ENCODE peak calls at places on chromosomes 5 and 9, in ten cellular contexts. N is A549, X is gastrocnemius medialis, R is NB4, B is IMR-90, E is heart left ventricle, L is adrenal gland, I is stomach, J is prostate gland, M is esophagus muscularis mucosa. T is an unnamed sample.

GRCh38 chr5:37557734-37558293 is 178.7 kb downstream of the WDR70 start:
- DNase-seq in N (no peak), X (no peak), R (no peak), B (no peak), E (no peak), L (no peak), I (no peak), J (no peak), M (no peak), T (no peak)

GRCh38 chr5:140131967-140132409 is 6.3 kb downstream of the IGIP start:
- DNase-seq in N (no peak), X (no peak), R (peak; percentile 83), B (peak; percentile 97), E (no peak), L (peak; percentile 80), I (peak; percentile 39), J (peak; percentile 33), M (peak; percentile 90), T (no peak)

GRCh38 chr5:164302533-164303235 is 797.3 kb downstream of the MAT2B start:
- DNase-seq in N (no peak), X (no peak), R (no peak), B (peak; percentile 42), E (no peak), L (no peak), I (no peak), J (no peak), M (no peak), T (no peak)

GRCh38 chr9:35690447-35691324 is 961 bp upstream of the TPM2 start:
- DNase-seq in N (peak; percentile 71), X (peak; percentile 75), R (peak; percentile 64), B (peak; percentile 75), E (peak; percentile 89), L (peak; percentile 60), I (peak; percentile 70), J (peak; percentile 58), M (peak; percentile 96), T (peak; percentile 95)

GRCh38 chr9:121294866-121295661 is 27.1 kb downstream of the GSN start:
- DNase-seq in N (no peak), X (peak; percentile 85), R (no peak), B (no peak), E (peak; percentile 59), L (no peak), I (peak; percentile 57), J (no peak), M (no peak), T (peak; percentile 80)

GRCh38 chr5:112738180-112738560 is 485 bp downstream of the APC start:
- DNase-seq in N (no peak), X (no peak), R (peak; percentile 46), B (no peak), E (no peak), L (no peak), I (no peak), J (no peak), M (no peak), T (no peak)

GRCh38 chr9:112063151-112063550 is 111.9 kb downstream of the SUSD1 start:
- DNase-seq in N (no peak), X (peak; percentile 35), R (peak; percentile 18), B (no peak), E (no peak), L (no peak), I (no peak), J (no peak), M (no peak), T (peak; percentile 46)

GRCh38 chr5:14263700-14264099 is 120.6 kb downstream of the TRIO start:
- DNase-seq in N (no peak), X (no peak), R (no peak), B (no peak), E (no peak), L (no peak), I (no peak), J (peak; percentile 56), M (no peak), T (no peak)

GRCh38 chr5:94243612-94244011 is 374.8 kb downstream of the KIAA0825 start:
- DNase-seq in N (no peak), X (no peak), R (no peak), B (peak; percentile 54), E (no peak), L (no peak), I (no peak), J (no peak), M (no peak), T (no peak)

GRCh38 chr5:147452137-147452838 is 57.6 kb downstream of the DPYSL3 start:
- DNase-seq in N (no peak), X (no peak), R (no peak), B (no peak), E (no peak), L (no peak), I (no peak), J (no peak), M (no peak), T (no peak)

GRCh38 chr5:138438724-138439536 is at the start of gene REEP2:
- DNase-seq in N (peak; percentile 62), X (no peak), R (peak; percentile 78), B (peak; percentile 47), E (no peak), L (no peak), I (peak; percentile 55), J (no peak), M (no peak), T (peak; percentile 82)

GRCh38 chr5:79318935-79319614 is 83.1 kb downstream of the JMY start:
- DNase-seq in N (no peak), X (no peak), R (peak; percentile 21), B (peak; percentile 99), E (no peak), L (no peak), I (no peak), J (no peak), M (no peak), T (no peak)

GRCh38 chr9:116475201-116475600 is 211.9 kb upstream of the TRIM32 start:
- DNase-seq in N (no peak), X (no peak), R (peak; percentile 7), B (peak; percentile 55), E (no peak), L (no peak), I (no peak), J (no peak), M (no peak), T (no peak)

GRCh38 chr5:179680780-179681411 is at the start of gene CBY3:
- DNase-seq in N (no peak), X (no peak), R (no peak), B (peak; percentile 45), E (no peak), L (no peak), I (no peak), J (no peak), M (no peak), T (no peak)

GRCh38 chr5:125059255-125060050 is 313.0 kb upstream of the ZNF608 start:
- DNase-seq in N (no peak), X (no peak), R (no peak), B (peak; percentile 54), E (no peak), L (no peak), I (no peak), J (no peak), M (no peak), T (no peak)

GRCh38 chr9:109329274-109330258 is 8.7 kb upstream of the EPB41L4B start:
- DNase-seq in N (no peak), X (peak; percentile 30), R (no peak), B (peak; percentile 58), E (peak; percentile 51), L (peak; percentile 82), I (peak; percentile 88), J (peak; percentile 82), M (no peak), T (peak; percentile 90)

GRCh38 chr9:112793213-112793810 is 42.8 kb downstream of the SNX30 start:
- DNase-seq in N (peak; percentile 48), X (peak; percentile 50), R (peak; percentile 79), B (peak; percentile 56), E (peak; percentile 59), L (peak; percentile 73), I (peak; percentile 61), J (peak; percentile 26), M (no peak), T (peak; percentile 88)

GRCh38 chr5:174693697-174694400 is 30.5 kb upstream of the MSX2 start:
- DNase-seq in N (no peak), X (no peak), R (no peak), B (no peak), E (no peak), L (no peak), I (peak; percentile 81), J (peak; percentile 39), M (no peak), T (no peak)

GRCh38 chr5:150497989-150498317 is 10.0 kb upstream of the NDST1 start:
- DNase-seq in N (no peak), X (peak; percentile 63), R (no peak), B (no peak), E (no peak), L (no peak), I (no peak), J (no peak), M (no peak), T (no peak)

GRCh38 chr5:36006161-36006560 is 15.0 kb upstream of the UGT3A1 start:
- DNase-seq in N (no peak), X (no peak), R (no peak), B (no peak), E (no peak), L (no peak), I (no peak), J (no peak), M (no peak), T (no peak)

GRCh38 chr5:13866792-13867191 is 77.7 kb downstream of the DNAH5 start:
- DNase-seq in N (peak; percentile 8), X (no peak), R (peak; percentile 52), B (peak; percentile 41), E (no peak), L (no peak), I (no peak), J (no peak), M (no peak), T (no peak)

GRCh38 chr5:168472329-168472728 is 13.9 kb upstream of the RARS1 start:
- DNase-seq in N (no peak), X (no peak), R (no peak), B (peak; percentile 96), E (no peak), L (no peak), I (no peak), J (no peak), M (no peak), T (no peak)
- H3K4me3 ChIP-seq in N (no peak overlapping the region), X (no peak overlapping the region), R (no peak overlapping the region), B (no peak overlapping the region), E (no peak overlapping the region), L (no peak overlapping the region), I (no peak overlapping the region), J (no peak overlapping the region), M (no peak overlapping the region), T (no peak overlapping the region)

GRCh38 chr5:155004138-155004744 is 9.3 kb upstream of the KIF4B start:
- DNase-seq in N (no peak), X (no peak), R (peak; percentile 40), B (no peak), E (no peak), L (no peak), I (peak; percentile 27), J (no peak), M (no peak), T (no peak)
- TF ChIP-seq CTCF in N (peak; percentile 59), X (no peak), R (no peak), B (peak; percentile 41), E (peak; percentile 39), L (peak; percentile 26), I (no peak), J (no peak), M (no peak), T (no peak)

GRCh38 chr5:178338126-178338749 is 105.6 kb upstream of the PHYKPL start:
- DNase-seq in N (no peak), X (no peak), R (no peak), B (no peak), E (no peak), L (no peak), I (no peak), J (no peak), M (no peak), T (no peak)
- TF ChIP-seq POLR2A in N (no peak), X (no peak), R (no peak), B (no peak), E (no peak), L (no peak), I (no peak), J (no peak), M (no peak), T (no peak)

GRCh38 chr9:136532799-136533774 is 12.8 kb downstream of the NOTCH1 start:
- DNase-seq in N (no peak), X (no peak), R (no peak), B (no peak), E (no peak), L (no peak), I (no peak), J (no peak), M (no peak), T (no peak)
- H3K4me3 ChIP-seq in N (no peak overlapping the region), X (no peak overlapping the region), R (no peak overlapping the region), B (no peak overlapping the region), E (no peak overlapping the region), L (no peak overlapping the region), I (peak overlapping the region; percentile 9), J (no peak overlapping the region), M (peak overlapping the region; percentile 1), T (no peak overlapping the region)